ENCODE peak calls at places on chromosomes 7 and 10, in six cellular contexts. F is lung, K is lower leg skin, M is uterus, C is GM10248, G is astrocyte. S is an unnamed sample.

GRCh38 chr7:30852360-30852709 is 59.3 kb upstream of the AQP1 start:
- DNase-seq in F (no peak), K (no peak), M (no peak), C (no peak), G (no peak), S (peak)

GRCh38 chr7:27130540-27131389 is at the start of gene HOXA4:
- DNase-seq in F (peak), K (peak), M (peak), C (peak), G (peak), S (peak)

GRCh38 chr7:27053153-27053552 is 42.6 kb downstream of the HOXA1 start:
- DNase-seq in F (no peak), K (no peak), M (no peak), C (no peak), G (no peak), S (no peak)

GRCh38 chr7:87234949-87235348 is 15.4 kb upstream of the TMEM243 start:
- DNase-seq in F (no peak), K (no peak), M (no peak), C (no peak), G (peak), S (no peak)

GRCh38 chr10:72248477-72249151 is 25.1 kb upstream of the DDIT4 start:
- DNase-seq in F (peak), K (peak), M (peak), C (peak), G (no peak), S (peak)

GRCh38 chr10:67612577-67613537 is 83.1 kb downstream of the CTNNA3 start:
- DNase-seq in F (no peak), K (no peak), M (no peak), C (peak), G (peak), S (no peak)

GRCh38 chr10:102628451-102628911 is 15.8 kb upstream of the TRIM8 start:
- DNase-seq in F (no peak), K (no peak), M (peak), C (no peak), G (no peak), S (no peak)

GRCh38 chr10:88731296-88731695 is 25.2 kb downstream of the LIPK start:
- DNase-seq in F (no peak), K (no peak), M (no peak), C (no peak), G (no peak), S (no peak)

GRCh38 chr10:50436805-50437204 is 185.5 kb upstream of the ASAH2 start:
- DNase-seq in F (no peak), K (no peak), M (no peak), C (no peak), G (no peak), S (no peak)
- TF ChIP-seq CTCF in F (no peak), K (no peak), M (no peak), C (no peak), G (no peak), S (no peak)

GRCh38 chr7:150379590-150380379 is 655 bp downstream of the ZNF775 start:
- DNase-seq in F (no peak), K (no peak), M (no peak), C (no peak), G (no peak), S (peak)

GRCh38 chr7:150377116-150377979 is 1.8 kb upstream of the ZNF775 start:
- DNase-seq in F (no peak), K (no peak), M (no peak), C (no peak), G (no peak), S (no peak)

GRCh38 chr7:150376560-150376959 is 2.6 kb upstream of the ZNF775 start:
- DNase-seq in F (no peak), K (no peak), M (no peak), C (no peak), G (no peak), S (no peak)

GRCh38 chr7:150378853-150379589 is at the start of gene ZNF775:
- DNase-seq in F (peak), K (peak), M (peak), C (peak), G (peak), S (peak)

DNA sequence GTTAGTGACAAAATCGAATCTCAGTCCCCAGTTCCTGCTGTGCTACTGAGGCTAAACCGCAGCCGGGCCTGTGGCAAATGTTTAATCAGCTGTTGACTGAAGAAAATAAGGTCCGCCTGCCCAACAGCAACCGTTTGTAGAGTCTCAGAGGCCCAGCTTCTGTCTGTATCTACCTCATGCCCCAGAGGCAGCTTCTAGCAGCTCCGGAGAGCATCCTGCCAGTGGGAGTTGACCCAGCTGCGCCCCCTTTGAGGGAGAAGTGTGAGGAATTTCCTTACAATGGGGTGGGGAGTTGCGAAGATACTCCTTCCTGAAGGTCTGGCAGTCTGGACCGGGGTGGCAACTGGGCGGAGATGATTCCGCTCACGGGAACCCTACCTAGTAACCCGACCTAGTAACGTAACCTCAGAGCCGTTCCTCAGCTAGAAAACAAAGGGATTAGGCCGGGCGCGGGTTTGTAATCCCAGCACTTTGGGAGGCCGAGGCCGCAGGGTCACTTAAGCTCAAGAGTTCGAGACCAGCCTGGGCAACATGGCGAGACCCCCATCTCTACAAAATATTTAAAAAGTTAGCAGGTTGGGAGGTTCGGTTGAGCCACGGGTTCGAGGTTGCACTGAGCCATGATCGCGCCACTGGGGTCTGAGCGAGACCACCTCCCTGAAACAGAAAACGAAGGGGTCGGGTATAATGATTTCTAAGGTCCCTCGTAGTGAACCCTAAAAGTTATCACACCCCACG is 846 bp upstream of the ZNF775 start:
- DNase-seq in F (peak), K (no peak), M (peak), C (peak), G (peak), S (no peak)
- TF ChIP-seq CTCF in F (no peak), K (no peak), M (no peak), C (peak), G (no peak), S (no peak)

DNA sequence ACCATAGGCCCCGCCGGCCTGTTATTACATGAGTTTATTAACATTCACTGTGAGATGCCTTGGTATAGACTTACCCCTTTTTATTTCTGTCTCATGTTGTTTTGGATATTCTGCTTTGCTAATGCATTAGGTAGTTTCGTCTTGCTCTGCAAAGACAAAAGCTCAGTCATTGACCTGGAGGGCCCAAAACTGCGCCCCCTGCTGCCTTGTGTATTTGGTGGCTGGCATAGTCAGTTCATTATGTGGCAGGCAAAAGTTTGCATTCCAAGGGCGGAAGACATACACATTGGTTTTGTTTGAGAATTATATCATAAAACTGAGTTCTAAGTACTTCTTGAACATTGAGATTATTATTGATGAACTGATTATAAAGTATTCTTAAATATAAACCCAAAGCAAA is 372.5 kb downstream of the SDK1 start:
- DNase-seq in F (no peak), K (no peak), M (no peak), C (no peak), G (no peak), S (no peak)
- TF ChIP-seq CTCF in F (no peak), K (no peak), M (no peak), C (no peak), G (no peak), S (no peak)

DNA sequence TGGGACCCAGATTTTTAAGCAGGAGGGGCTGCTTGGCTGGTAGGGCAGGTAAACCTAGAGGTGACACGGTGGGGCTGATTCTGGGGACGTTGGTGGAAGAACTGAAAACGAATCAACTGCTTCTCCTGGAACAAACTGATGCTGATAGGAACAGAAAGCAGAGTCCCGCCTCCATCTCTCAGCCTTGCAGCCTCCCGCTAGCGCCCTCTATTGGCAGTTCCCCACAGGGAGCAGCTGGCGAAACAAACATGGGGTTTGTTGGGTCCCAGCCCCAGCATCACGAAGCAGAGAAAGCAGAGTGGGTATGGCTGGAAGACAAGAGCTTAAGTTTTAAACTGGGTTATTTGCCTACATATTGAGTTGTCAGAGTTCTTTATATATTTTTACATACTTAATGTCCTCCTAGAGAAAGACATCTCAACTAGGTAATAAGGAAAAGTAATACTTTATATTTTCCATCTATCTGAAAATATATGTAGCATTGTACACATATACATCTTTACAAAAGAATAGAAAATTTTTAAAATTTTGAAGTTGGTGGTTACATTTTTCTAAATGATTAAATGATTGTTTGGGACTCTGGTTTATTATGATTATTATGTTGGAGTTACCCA is 42.3 kb upstream of the FOXI2 start:
- DNase-seq in F (peak), K (no peak), M (no peak), C (peak), G (no peak), S (no peak)
- TF ChIP-seq CTCF in F (no peak), K (no peak), M (no peak), C (peak), G (no peak), S (no peak)

GRCh38 chr7:5143935-5144903 is 45.8 kb upstream of the WIPI2 start:
- DNase-seq in F (no peak), K (no peak), M (no peak), C (peak), G (peak), S (no peak)

GRCh38 chr7:5143106-5143505 is 46.9 kb upstream of the WIPI2 start:
- DNase-seq in F (no peak), K (no peak), M (no peak), C (no peak), G (no peak), S (no peak)

GRCh38 chr7:5139998-5140397 is 50.0 kb upstream of the WIPI2 start:
- DNase-seq in F (no peak), K (no peak), M (peak), C (peak), G (no peak), S (no peak)
- TF ChIP-seq CTCF in F (peak), K (no peak), M (no peak), C (peak), G (peak), S (no peak)

S was measured in ascending aorta.